ENCODE peak calls at places on chromosomes 4 and X, in nine cellular contexts. U is K562, V is IMR-90, A is fibroblast of lung, T is PC-3, M is heart right ventricle, D is fibroblast of the aortic adventitia, E is AG09309, Q is psoas muscle. N is an unnamed sample.

GRCh38 chr4:8098506-8098905 is 60.1 kb downstream of the ABLIM2 start:
- DNase-seq in E (no peak), T (no peak), U (no peak), M (no peak), V (no peak), D (no peak), Q (no peak), A (no peak), N (no peak)

GRCh38 chr4:119026662-119027444 is 108.8 kb upstream of the MYOZ2 start:
- DNase-seq in A (no peak), U (no peak), T (no peak), E (no peak), D (no peak), M (peak), V (no peak), Q (peak), N (no peak)

GRCh38 chrX:48956728-48957414 is 536 bp downstream of the OTUD5 start:
- DNase-seq in M (peak), E (no peak), V (no peak), T (no peak), A (no peak), U (no peak), D (no peak), Q (peak), N (no peak)

GRCh38 chr4:184757810-184758209 is 23.9 kb upstream of the CENPU start:
- DNase-seq in E (no peak), U (no peak), V (no peak), A (no peak), Q (no peak), D (peak), M (no peak), T (no peak), N (no peak)

GRCh38 chr4:61514991-61515390 is 314.9 kb downstream of the ADGRL3 start:
- DNase-seq in D (no peak), Q (no peak), U (no peak), A (no peak), T (no peak), E (no peak), M (no peak), V (no peak), N (no peak)

GRCh38 chr4:3780347-3781171 is 14.4 kb downstream of the ADRA2C start:
- DNase-seq in E (no peak), Q (no peak), A (no peak), M (no peak), T (no peak), D (no peak), U (peak), V (no peak), N (no peak)

GRCh38 chrX:154761977-154762528 is 611 bp upstream of the DKC1 start:
- DNase-seq in U (no peak), D (no peak), E (no peak), V (no peak), T (no peak), A (no peak), Q (no peak), M (no peak), N (no peak)

GRCh38 chr4:128718793-128719192 is 90.7 kb upstream of the JADE1 start:
- DNase-seq in U (no peak), A (peak), Q (no peak), T (peak), D (peak), E (peak), V (peak), M (no peak), N (peak)

GRCh38 chrX:151821226-151821625 is 86.7 kb downstream of the CNGA2 start:
- DNase-seq in D (no peak), U (no peak), V (no peak), E (no peak), A (no peak), T (no peak), Q (no peak), M (no peak), N (no peak)

GRCh38 chrX:43949669-43950068 is 23.5 kb downstream of the NDP start:
- DNase-seq in A (no peak), V (no peak), T (peak), Q (peak), U (no peak), M (no peak), E (no peak), D (no peak), N (no peak)
- TF ChIP-seq CTCF in A (peak), V (peak), T (peak), Q (peak), U (peak), M (peak), E (peak), D (peak), N (peak)

GRCh38 chr4:21130606-21131005 is 430.3 kb downstream of the PACRGL start:
- DNase-seq in T (no peak), E (no peak), A (no peak), D (no peak), Q (no peak), V (no peak), U (no peak), M (no peak), N (no peak)

GRCh38 chr4:21136231-21136630 is 436.0 kb downstream of the PACRGL start:
- DNase-seq in M (no peak), T (no peak), D (no peak), A (no peak), Q (no peak), V (no peak), E (no peak), U (no peak), N (no peak)

GRCh38 chr4:21139327-21139726 is 439.1 kb downstream of the PACRGL start:
- DNase-seq in Q (no peak), D (no peak), A (no peak), E (no peak), U (no peak), V (no peak), M (no peak), T (no peak), N (no peak)

GRCh38 chr4:21134994-21135393 is 434.7 kb downstream of the PACRGL start:
- DNase-seq in T (peak), Q (no peak), V (no peak), M (no peak), D (no peak), A (peak), E (no peak), U (no peak), N (no peak)
- TF ChIP-seq CTCF in T (peak), Q (no peak), V (no peak), M (no peak), D (no peak), A (no peak), E (no peak), U (no peak), N (no peak)

GRCh38 chrX:110992611-110993010 is 103.4 kb upstream of the PAK3 start:
- DNase-seq in V (peak), Q (no peak), T (peak), U (peak), E (no peak), D (peak), A (peak), M (no peak), N (no peak)
- TF ChIP-seq CTCF in V (peak), Q (peak), T (peak), U (peak), E (peak), D (peak), A (peak), M (peak), N (peak)

GRCh38 chr4:6263541-6264540 is 5.8 kb upstream of the WFS1 start:
- DNase-seq in D (peak), A (peak), Q (no peak), E (peak), M (peak), U (no peak), T (peak), V (peak), N (no peak)
- TF ChIP-seq CTCF in D (peak), A (peak), Q (peak), E (peak), M (peak), U (peak), T (peak), V (peak), N (peak)

GRCh38 chr4:176584031-176584430 is 208.7 kb downstream of the VEGFC start:
- DNase-seq in A (peak), T (no peak), D (no peak), E (no peak), U (no peak), Q (no peak), V (peak), M (no peak), N (peak)
- TF ChIP-seq CTCF in A (no peak), T (no peak), D (no peak), E (no peak), U (no peak), Q (no peak), V (no peak), M (no peak), N (no peak)

GRCh38 chr4:183100298-183100599 is 1.2 kb downstream of the WWC2 start:
- DNase-seq in A (no peak), V (no peak), E (no peak), Q (no peak), U (no peak), T (no peak), D (no peak), M (no peak), N (no peak)

GRCh38 chr4:183098723-183099536 is at the start of gene WWC2:
- DNase-seq in E (peak), D (peak), Q (peak), M (peak), A (peak), U (peak), V (peak), T (peak), N (peak)

GRCh38 chr4:183100827-183101226 is 1.8 kb downstream of the WWC2 start:
- DNase-seq in D (no peak), E (no peak), M (no peak), A (no peak), U (no peak), T (peak), Q (no peak), V (no peak), N (no peak)

GRCh38 chr4:183098080-183098722 is 856 bp upstream of the WWC2 start:
- DNase-seq in D (peak), V (peak), Q (peak), T (peak), U (peak), M (peak), A (peak), E (no peak), N (no peak)

GRCh38 chr4:183099537-183100297 is 660 bp downstream of the WWC2 start:
- DNase-seq in D (no peak), V (no peak), M (peak), U (peak), T (peak), Q (peak), E (no peak), A (no peak), N (no peak)
- TF ChIP-seq CTCF in D (peak), V (peak), M (no peak), U (no peak), T (no peak), Q (no peak), E (no peak), A (no peak), N (peak)

GRCh38 chr4:168509786-168510185 is 12.9 kb downstream of the PALLD start:
- DNase-seq in M (no peak), A (peak), D (peak), U (no peak), V (peak), Q (no peak), E (peak), T (no peak), N (peak)

GRCh38 chr4:168515222-168516011 is 18.6 kb downstream of the PALLD start:
- DNase-seq in V (no peak), A (peak), T (no peak), U (no peak), Q (no peak), M (peak), E (no peak), D (peak), N (no peak)

GRCh38 chr4:168511780-168512467 is 15.1 kb downstream of the PALLD start:
- DNase-seq in T (no peak), M (no peak), D (no peak), Q (no peak), V (no peak), A (no peak), U (no peak), E (no peak), N (no peak)

GRCh38 chr4:168516841-168517240 is 20.0 kb downstream of the PALLD start:
- DNase-seq in E (no peak), Q (no peak), A (no peak), D (no peak), V (no peak), M (peak), T (no peak), U (no peak), N (no peak)

GRCh38 chr4:168514249-168514852 is 17.5 kb downstream of the PALLD start:
- DNase-seq in U (peak), D (peak), A (peak), Q (no peak), T (peak), M (no peak), V (peak), E (no peak), N (no peak)
- TF ChIP-seq CTCF in U (peak), D (peak), A (no peak), Q (peak), T (peak), M (peak), V (peak), E (no peak), N (no peak)

N was measured in AG04449.